ENCODE peak calls at places on chromosomes 11 and 22, in eight cellular contexts. One of them, this sample, is unnamed.

GRCh38 chr22:45946805-45947600 is 30.0 kb downstream of the WNT7B start:
- DNase-seq in WTC11: no peak
- DNase-seq in caudate nucleus: peak
- DNase-seq in endothelial cell: no peak
- DNase-seq in right lobe of liver: no peak
- DNase-seq in GF-D8: no peak
- DNase-seq in fibroblast of mammary gland: no peak
- DNase-seq in choroid plexus epithelial cell: no peak
- DNase-seq in this sample: no peak

GRCh38 chr11:64298966-64299846 is 952 bp upstream of the CATSPERZ start:
- DNase-seq in WTC11: peak
- DNase-seq in caudate nucleus: peak
- DNase-seq in endothelial cell: no peak
- DNase-seq in right lobe of liver: peak
- DNase-seq in GF-D8: no peak
- DNase-seq in fibroblast of mammary gland: no peak
- DNase-seq in choroid plexus epithelial cell: no peak
- DNase-seq in this sample: peak

GRCh38 chr22:39800790-39801540 is 92.6 kb downstream of the ENTHD1 start:
- DNase-seq in WTC11: no peak
- DNase-seq in caudate nucleus: no peak
- DNase-seq in endothelial cell: no peak
- DNase-seq in right lobe of liver: no peak
- DNase-seq in GF-D8: no peak
- DNase-seq in fibroblast of mammary gland: no peak
- DNase-seq in choroid plexus epithelial cell: no peak
- DNase-seq in this sample: no peak

GRCh38 chr11:16759857-16760256 is 21.4 kb downstream of the C11orf58 start:
- DNase-seq in WTC11: no peak
- DNase-seq in caudate nucleus: no peak
- DNase-seq in endothelial cell: no peak
- DNase-seq in right lobe of liver: no peak
- DNase-seq in GF-D8: no peak
- DNase-seq in fibroblast of mammary gland: no peak
- DNase-seq in choroid plexus epithelial cell: peak
- DNase-seq in this sample: no peak

GRCh38 chr11:108768370-108768769 is 103.5 kb downstream of the DDX10 start:
- DNase-seq in WTC11: no peak
- DNase-seq in caudate nucleus: no peak
- DNase-seq in endothelial cell: no peak
- DNase-seq in right lobe of liver: no peak
- DNase-seq in GF-D8: peak
- DNase-seq in fibroblast of mammary gland: peak
- DNase-seq in choroid plexus epithelial cell: peak
- DNase-seq in this sample: no peak

GRCh38 chr22:50507421-50507990 is at the start of gene LMF2:
- DNase-seq in WTC11: peak
- DNase-seq in caudate nucleus: no peak
- DNase-seq in endothelial cell: peak
- DNase-seq in right lobe of liver: peak
- DNase-seq in GF-D8: no peak
- DNase-seq in fibroblast of mammary gland: no peak
- DNase-seq in choroid plexus epithelial cell: no peak
- DNase-seq in this sample: peak

GRCh38 chr11:132804258-132804657 is 728.0 kb downstream of the OPCML start:
- DNase-seq in WTC11: no peak
- DNase-seq in caudate nucleus: no peak
- DNase-seq in endothelial cell: no peak
- DNase-seq in right lobe of liver: no peak
- DNase-seq in GF-D8: no peak
- DNase-seq in fibroblast of mammary gland: no peak
- DNase-seq in choroid plexus epithelial cell: no peak
- DNase-seq in this sample: no peak

GRCh38 chr11:130162733-130163132 is 3.2 kb downstream of the ST14 start:
- DNase-seq in WTC11: no peak
- DNase-seq in caudate nucleus: no peak
- DNase-seq in endothelial cell: no peak
- DNase-seq in right lobe of liver: no peak
- DNase-seq in GF-D8: peak
- DNase-seq in fibroblast of mammary gland: peak
- DNase-seq in choroid plexus epithelial cell: peak
- DNase-seq in this sample: no peak

GRCh38 chr11:116193321-116194114 is 579.3 kb downstream of the BUD13 start:
- DNase-seq in WTC11: peak
- DNase-seq in caudate nucleus: no peak
- DNase-seq in endothelial cell: peak
- DNase-seq in right lobe of liver: no peak
- DNase-seq in GF-D8: no peak
- DNase-seq in fibroblast of mammary gland: peak
- DNase-seq in choroid plexus epithelial cell: peak
- DNase-seq in this sample: peak

GRCh38 chr11:118914178-118914918 is 11.4 kb downstream of the BCL9L start:
- DNase-seq in WTC11: no peak
- DNase-seq in caudate nucleus: peak
- DNase-seq in endothelial cell: no peak
- DNase-seq in right lobe of liver: no peak
- DNase-seq in GF-D8: no peak
- DNase-seq in fibroblast of mammary gland: no peak
- DNase-seq in choroid plexus epithelial cell: no peak
- DNase-seq in this sample: peak

GRCh38 chr11:36010010-36010740 is 66.3 kb downstream of the LDLRAD3 start:
- DNase-seq in WTC11: no peak
- DNase-seq in caudate nucleus: no peak
- DNase-seq in endothelial cell: no peak
- DNase-seq in right lobe of liver: no peak
- DNase-seq in GF-D8: no peak
- DNase-seq in fibroblast of mammary gland: peak
- DNase-seq in choroid plexus epithelial cell: peak
- DNase-seq in this sample: no peak

GRCh38 chr11:102730036-102730815 is 5.5 kb upstream of the MMP8 start:
- DNase-seq in WTC11: no peak
- DNase-seq in caudate nucleus: no peak
- DNase-seq in endothelial cell: no peak
- DNase-seq in right lobe of liver: no peak
- DNase-seq in GF-D8: no peak
- DNase-seq in fibroblast of mammary gland: peak
- DNase-seq in choroid plexus epithelial cell: no peak
- DNase-seq in this sample: no peak

GRCh38 chr11:73429121-73429740 is 53.0 kb downstream of the RELT start:
- DNase-seq in WTC11: no peak
- DNase-seq in caudate nucleus: no peak
- DNase-seq in endothelial cell: no peak
- DNase-seq in right lobe of liver: no peak
- DNase-seq in GF-D8: no peak
- DNase-seq in fibroblast of mammary gland: peak
- DNase-seq in choroid plexus epithelial cell: peak
- DNase-seq in this sample: no peak

GRCh38 chr11:66157182-66157864 is 87.3 kb downstream of the PACS1 start:
- DNase-seq in WTC11: no peak
- DNase-seq in caudate nucleus: no peak
- DNase-seq in endothelial cell: no peak
- DNase-seq in right lobe of liver: no peak
- DNase-seq in GF-D8: no peak
- DNase-seq in fibroblast of mammary gland: peak
- DNase-seq in choroid plexus epithelial cell: peak
- DNase-seq in this sample: no peak

GRCh38 chr22:27885977-27886842 is 32.8 kb downstream of the PITPNB start:
- DNase-seq in WTC11: peak
- DNase-seq in caudate nucleus: no peak
- DNase-seq in endothelial cell: peak
- DNase-seq in right lobe of liver: no peak
- DNase-seq in GF-D8: no peak
- DNase-seq in fibroblast of mammary gland: peak
- DNase-seq in choroid plexus epithelial cell: peak
- DNase-seq in this sample: peak

GRCh38 chr22:46590334-46590733 is 29.9 kb upstream of the GRAMD4 start:
- DNase-seq in WTC11: peak
- DNase-seq in caudate nucleus: no peak
- DNase-seq in endothelial cell: no peak
- DNase-seq in right lobe of liver: peak
- DNase-seq in GF-D8: no peak
- DNase-seq in fibroblast of mammary gland: no peak
- DNase-seq in choroid plexus epithelial cell: no peak
- DNase-seq in this sample: no peak

GRCh38 chr11:126176853-126177470 is 34.5 kb downstream of the RPUSD4 start:
- DNase-seq in WTC11: no peak
- DNase-seq in caudate nucleus: no peak
- DNase-seq in endothelial cell: no peak
- DNase-seq in right lobe of liver: peak
- DNase-seq in GF-D8: no peak
- DNase-seq in fibroblast of mammary gland: no peak
- DNase-seq in choroid plexus epithelial cell: no peak
- DNase-seq in this sample: no peak

GRCh38 chr11:19715373-19715772 is 2.7 kb downstream of the NAV2 start:
- DNase-seq in WTC11: no peak
- DNase-seq in caudate nucleus: no peak
- DNase-seq in endothelial cell: no peak
- DNase-seq in right lobe of liver: no peak
- DNase-seq in GF-D8: no peak
- DNase-seq in fibroblast of mammary gland: peak
- DNase-seq in choroid plexus epithelial cell: peak
- DNase-seq in this sample: no peak

GRCh38 chr11:111797145-111797581 is 31.0 kb upstream of the PPP2R1B start:
- DNase-seq in WTC11: no peak
- DNase-seq in caudate nucleus: no peak
- DNase-seq in endothelial cell: no peak
- DNase-seq in right lobe of liver: no peak
- DNase-seq in GF-D8: peak
- DNase-seq in fibroblast of mammary gland: peak
- DNase-seq in choroid plexus epithelial cell: peak
- DNase-seq in this sample: no peak

GRCh38 chr11:72352859-72353551 is 81.3 kb downstream of the CLPB start:
- DNase-seq in WTC11: peak
- DNase-seq in caudate nucleus: no peak
- DNase-seq in endothelial cell: peak
- DNase-seq in right lobe of liver: no peak
- DNase-seq in GF-D8: no peak
- DNase-seq in fibroblast of mammary gland: peak
- DNase-seq in choroid plexus epithelial cell: peak
- DNase-seq in this sample: peak

GRCh38 chr22:19981171-19981960 is 35.3 kb downstream of the ARVCF start:
- DNase-seq in WTC11: no peak
- DNase-seq in caudate nucleus: no peak
- DNase-seq in endothelial cell: no peak
- DNase-seq in right lobe of liver: peak
- DNase-seq in GF-D8: no peak
- DNase-seq in fibroblast of mammary gland: no peak
- DNase-seq in choroid plexus epithelial cell: no peak
- DNase-seq in this sample: no peak

GRCh38 chr11:133964946-133965632 is 8.3 kb upstream of the IGSF9B start:
- DNase-seq in WTC11: no peak
- DNase-seq in caudate nucleus: no peak
- DNase-seq in endothelial cell: no peak
- DNase-seq in right lobe of liver: no peak
- DNase-seq in GF-D8: no peak
- DNase-seq in fibroblast of mammary gland: peak
- DNase-seq in choroid plexus epithelial cell: peak
- DNase-seq in this sample: no peak

GRCh38 chr22:46242023-46242422 is 8.1 kb downstream of the CDPF1 start:
- DNase-seq in WTC11: no peak
- DNase-seq in caudate nucleus: no peak
- DNase-seq in endothelial cell: no peak
- DNase-seq in right lobe of liver: no peak
- DNase-seq in GF-D8: no peak
- DNase-seq in fibroblast of mammary gland: no peak
- DNase-seq in choroid plexus epithelial cell: no peak
- DNase-seq in this sample: no peak

GRCh38 chr22:20422271-20422958 is 15.2 kb downstream of the SCARF2 start:
- DNase-seq in WTC11: no peak
- DNase-seq in caudate nucleus: no peak
- DNase-seq in endothelial cell: no peak
- DNase-seq in right lobe of liver: no peak
- DNase-seq in GF-D8: no peak
- DNase-seq in fibroblast of mammary gland: peak
- DNase-seq in choroid plexus epithelial cell: no peak
- DNase-seq in this sample: no peak

GRCh38 chr11:23280088-23280487 is 419.8 kb upstream of the CCDC179 start:
- DNase-seq in WTC11: no peak
- DNase-seq in caudate nucleus: no peak
- DNase-seq in endothelial cell: no peak
- DNase-seq in right lobe of liver: no peak
- DNase-seq in GF-D8: no peak
- DNase-seq in fibroblast of mammary gland: peak
- DNase-seq in choroid plexus epithelial cell: peak
- DNase-seq in this sample: no peak

GRCh38 chr11:70319694-70320093 is 49.2 kb downstream of the PPFIA1 start:
- DNase-seq in WTC11: no peak
- DNase-seq in caudate nucleus: no peak
- DNase-seq in endothelial cell: no peak
- DNase-seq in right lobe of liver: no peak
- DNase-seq in GF-D8: no peak
- DNase-seq in fibroblast of mammary gland: no peak
- DNase-seq in choroid plexus epithelial cell: no peak
- DNase-seq in this sample: no peak

GRCh38 chr11:10514210-10514609 is 26.8 kb downstream of the RNF141 start:
- DNase-seq in WTC11: no peak
- DNase-seq in caudate nucleus: no peak
- DNase-seq in endothelial cell: no peak
- DNase-seq in right lobe of liver: no peak
- DNase-seq in GF-D8: no peak
- DNase-seq in fibroblast of mammary gland: peak
- DNase-seq in choroid plexus epithelial cell: peak
- DNase-seq in this sample: no peak

GRCh38 chr11:69904331-69905201 is 85.3 kb upstream of the FGF3 start:
- DNase-seq in WTC11: no peak
- DNase-seq in caudate nucleus: no peak
- DNase-seq in endothelial cell: no peak
- DNase-seq in right lobe of liver: peak
- DNase-seq in GF-D8: no peak
- DNase-seq in fibroblast of mammary gland: no peak
- DNase-seq in choroid plexus epithelial cell: no peak
- DNase-seq in this sample: no peak

This sample was measured in GM23338.